ENCODE peak calls at places on chromosomes 3 and 15, in five cellular contexts. I is NK-92 treated with Interleukin-12 subunit alpha and Interleukin-12 subunit beta, amount 100 ng/mL, for 24 hours; S is kidney epithelial cell; P is activated CD4-positive, CD25-positive, alpha-beta regulatory T cell; J is GM20000. K is an unnamed sample.
A peak's percentile ranks its signal among the peaks of the same experiment; 100 is the strongest.

GRCh38 chr3:36944012-36944640 is 728 bp downstream of the TRANK1 start:
- DNase-seq in P (peak; percentile 12), J (peak; percentile 57), S (no peak), I (no peak), K (no peak)

GRCh38 chr3:159992601-159993000 is 4.0 kb downstream of the IL12A start:
- DNase-seq in J (no peak), S (no peak), I (no peak), P (no peak), K (no peak)

GRCh38 chr3:37456270-37456708 is 281.9 kb upstream of the LRRFIP2 start:
- DNase-seq in I (peak; percentile 7), P (no peak), J (no peak), S (no peak), K (no peak)

GRCh38 chr15:73052679-73053397 is 575 bp downstream of the NEO1 start:
- DNase-seq in I (no peak), J (peak; percentile 80), S (no peak), P (no peak), K (no peak)

GRCh38 chr3:137163241-137163916 is 205.6 kb downstream of the IL20RB start:
- DNase-seq in I (no peak), J (no peak), S (no peak), P (no peak), K (no peak)

GRCh38 chr3:150022406-150023238 is 51.9 kb upstream of the PFN2 start:
- DNase-seq in S (no peak), I (no peak), J (no peak), P (no peak), K (no peak)

GRCh38 chr3:70738310-70738681 is 425.9 kb upstream of the MDFIC2 start:
- DNase-seq in S (no peak), P (no peak), I (no peak), J (no peak), K (no peak)

GRCh38 chr3:13480340-13481318 is 523 bp downstream of the HDAC11 start:
- DNase-seq in J (no peak), S (no peak), P (no peak), I (no peak), K (no peak)

GRCh38 chr3:183061431-183062172 is 37.7 kb downstream of the MCCC1 start:
- DNase-seq in J (no peak), S (no peak), P (no peak), I (no peak), K (no peak)

GRCh38 chr3:43621406-43621973 is 321 bp downstream of the ANO10 start:
- DNase-seq in I (no peak), J (no peak), P (no peak), S (no peak), K (no peak)

GRCh38 chr3:38793721-38794120 is 22.3 kb downstream of the SCN10A start:
- DNase-seq in P (no peak), I (no peak), S (no peak), J (no peak), K (no peak)

GRCh38 chr3:135214400-135214799 is 419.3 kb downstream of the EPHB1 start:
- DNase-seq in S (no peak), P (no peak), I (no peak), J (no peak), K (no peak)

GRCh38 chr15:40449275-40449674 is 8.5 kb downstream of the BAHD1 start:
- DNase-seq in S (no peak), P (no peak), J (no peak), I (no peak), K (no peak)

GRCh38 chr3:195071916-195072820 is 198.8 kb downstream of the XXYLT1 start:
- DNase-seq in I (no peak), J (no peak), P (no peak), S (no peak), K (no peak)

GRCh38 chr3:32410367-32411246 is 19.0 kb downstream of the CMTM7 start:
- DNase-seq in S (no peak), J (no peak), P (no peak), I (no peak), K (no peak)

GRCh38 chr3:25297667-25298585 is 130.1 kb upstream of the RARB start:
- DNase-seq in S (no peak), I (no peak), P (no peak), J (no peak), K (no peak)

GRCh38 chr3:11200679-11200952 is 46.3 kb downstream of the HRH1 start:
- DNase-seq in S (no peak), J (no peak), P (no peak), I (no peak), K (no peak)

GRCh38 chr15:67781907-67782559 is 43.3 kb upstream of the SKOR1 start:
- DNase-seq in P (no peak), J (no peak), I (no peak), S (no peak), K (no peak)

GRCh38 chr3:188108703-188109412 is 45.1 kb upstream of the LPP start:
- DNase-seq in J (no peak), P (no peak), S (no peak), I (no peak), K (no peak)

GRCh38 chr15:68666120-68666811 is 87.5 kb downstream of the CORO2B start:
- DNase-seq in P (no peak), I (no peak), J (no peak), S (no peak), K (no peak)

GRCh38 chr3:187967982-187968381 is 186.0 kb upstream of the LPP start:
- DNase-seq in S (no peak), P (no peak), I (no peak), J (no peak), K (no peak)

GRCh38 chr3:105355355-105356063 is 11.2 kb upstream of the ALCAM start:
- DNase-seq in J (no peak), P (no peak), I (no peak), S (no peak), K (no peak)

GRCh38 chr3:55013145-55013544 is 85.3 kb upstream of the LRTM1 start:
- DNase-seq in J (no peak), S (no peak), I (no peak), P (no peak), K (no peak)

GRCh38 chr3:128226794-128227399 is 73.6 kb downstream of the EEFSEC start:
- DNase-seq in S (no peak), P (no peak), J (peak; percentile 56), I (no peak), K (no peak)

GRCh38 chr3:178419078-178419477 is 117.2 kb upstream of the KCNMB2 start:
- DNase-seq in J (no peak), S (no peak), I (no peak), P (no peak), K (no peak)

GRCh38 chr3:69568926-69569325 is 170.3 kb upstream of the MITF start:
- DNase-seq in P (no peak), J (no peak), S (no peak), I (no peak), K (no peak)

GRCh38 chr3:40044487-40044886 is 235.1 kb downstream of the MYRIP start:
- DNase-seq in J (no peak), S (no peak), P (no peak), I (no peak), K (no peak)

K was measured in epithelial cell of proximal tubule.